ENCODE peak calls at places on chromosomes 4 and X, in four cellular contexts. C, B, Z and Y are unnamed samples.

GRCh38 chr4:110619001-110619350 is 3.9 kb downstream of the PITX2 start:
- DNase-seq in C (no peak), B (no peak), Z (no peak), Y (no peak)

GRCh38 chr4:169399976-169400767 is 129.4 kb upstream of the SH3RF1 start:
- DNase-seq in C (no peak), B (no peak), Z (no peak), Y (no peak)

GRCh38 chr4:47222276-47222675 is 190.9 kb downstream of the GABRB1 start:
- DNase-seq in C (peak; percentile 42), B (no peak), Z (peak; percentile 11), Y (no peak)

GRCh38 chr4:24121395-24122175 is 231.7 kb upstream of the PPARGC1A start:
- DNase-seq in C (peak; percentile 31), B (no peak), Z (no peak), Y (no peak)

GRCh38 chr4:17220816-17221215 is 291.1 kb downstream of the QDPR start:
- DNase-seq in C (no peak), B (no peak), Z (no peak), Y (no peak)

GRCh38 chr4:146401274-146401673 is 120.5 kb downstream of the SLC10A7 start:
- DNase-seq in C (no peak), B (no peak), Z (no peak), Y (peak; percentile 53)

GRCh38 chr4:138538743-138539142 is 296.6 kb upstream of the SLC7A11 start:
- DNase-seq in C (no peak), B (no peak), Z (no peak), Y (no peak)

GRCh38 chrX:124771292-124771691 is 424.9 kb downstream of the SH2D1A start:
- DNase-seq in C (no peak), B (no peak), Z (no peak), Y (no peak)

GRCh38 chr4:86977621-86978184 is 42.9 kb downstream of the AFF1 start:
- DNase-seq in C (peak; percentile 45), B (no peak), Z (peak; percentile 72), Y (peak; percentile 53)

GRCh38 chr4:127870688-127871087 is 10.0 kb upstream of the PLK4 start:
- DNase-seq in C (peak; percentile 85), B (no peak), Z (no peak), Y (no peak)

GRCh38 chrX:9656277-9656676 is 109.4 kb downstream of the GPR143 start:
- DNase-seq in C (peak; percentile 16), B (no peak), Z (no peak), Y (no peak)

GRCh38 chrX:56554870-56555269 is 8.6 kb upstream of the UBQLN2 start:
- DNase-seq in C (no peak), B (no peak), Z (peak; percentile 9), Y (no peak)
- H3K4me1 ChIP-seq in C (no peaks in the 10 kb centered on the region), B (no peaks in the 10 kb centered on the region), Z (no peaks in the 10 kb centered on the region), Y (no peaks in the 10 kb centered on the region)

GRCh38 chrX:153644356-153645125 is 2.5 kb upstream of the DUSP9 start:
- DNase-seq in C (no peak), B (peak; percentile 60), Z (no peak), Y (no peak)
- TF ChIP-seq EZH2 in C (no peak), B (no peak), Z (no peak), Y (no peak)

GRCh38 chr4:145297556-145297955 is 117.2 kb upstream of the OTUD4 start:
- DNase-seq in C (no peak), B (no peak), Z (no peak), Y (no peak)

GRCh38 chr4:145302725-145303124 is 122.3 kb upstream of the OTUD4 start:
- DNase-seq in C (no peak), B (no peak), Z (no peak), Y (no peak)

GRCh38 chr4:145299380-145300076 is 119.1 kb upstream of the OTUD4 start:
- DNase-seq in C (peak; percentile 11), B (no peak), Z (no peak), Y (peak; percentile 18)

GRCh38 chr4:145301386-145302080 is 121.1 kb upstream of the OTUD4 start:
- DNase-seq in C (no peak), B (no peak), Z (no peak), Y (no peak)

GRCh38 chr4:145298885-145299284 is 118.5 kb upstream of the OTUD4 start:
- DNase-seq in C (no peak), B (no peak), Z (no peak), Y (no peak)
- H3K4me3 ChIP-seq in C (no peak overlapping the region), B (no peak overlapping the region), Z (no peak overlapping the region), Y (no peak overlapping the region)

DNA sequence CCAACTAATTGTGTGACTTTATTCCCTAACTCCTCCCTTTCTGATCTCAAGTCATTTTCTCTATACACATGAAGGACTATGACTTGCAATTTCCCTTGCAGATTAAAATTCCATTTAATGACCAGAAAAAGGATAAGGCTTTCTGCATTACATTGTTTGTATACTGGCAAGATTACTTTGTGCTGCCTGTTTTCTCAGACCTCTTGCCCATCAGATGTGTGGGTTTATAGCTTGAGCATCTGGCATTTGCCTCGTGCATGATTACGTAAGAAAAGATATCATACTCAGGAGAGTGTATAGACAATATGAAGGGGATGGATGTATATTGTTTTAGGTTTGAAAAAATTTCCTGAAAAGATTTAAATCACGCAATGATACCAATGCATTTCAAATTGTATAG is 593.8 kb upstream of the SLIT2 start:
- DNase-seq in C (no peak), B (no peak), Z (no peak), Y (no peak)
- H3K4me1 ChIP-seq in C (no peaks in the 10 kb centered on the region), B (no peaks in the 10 kb centered on the region), Z (no peaks in the 10 kb centered on the region), Y (no peaks in the 10 kb centered on the region)

DNA sequence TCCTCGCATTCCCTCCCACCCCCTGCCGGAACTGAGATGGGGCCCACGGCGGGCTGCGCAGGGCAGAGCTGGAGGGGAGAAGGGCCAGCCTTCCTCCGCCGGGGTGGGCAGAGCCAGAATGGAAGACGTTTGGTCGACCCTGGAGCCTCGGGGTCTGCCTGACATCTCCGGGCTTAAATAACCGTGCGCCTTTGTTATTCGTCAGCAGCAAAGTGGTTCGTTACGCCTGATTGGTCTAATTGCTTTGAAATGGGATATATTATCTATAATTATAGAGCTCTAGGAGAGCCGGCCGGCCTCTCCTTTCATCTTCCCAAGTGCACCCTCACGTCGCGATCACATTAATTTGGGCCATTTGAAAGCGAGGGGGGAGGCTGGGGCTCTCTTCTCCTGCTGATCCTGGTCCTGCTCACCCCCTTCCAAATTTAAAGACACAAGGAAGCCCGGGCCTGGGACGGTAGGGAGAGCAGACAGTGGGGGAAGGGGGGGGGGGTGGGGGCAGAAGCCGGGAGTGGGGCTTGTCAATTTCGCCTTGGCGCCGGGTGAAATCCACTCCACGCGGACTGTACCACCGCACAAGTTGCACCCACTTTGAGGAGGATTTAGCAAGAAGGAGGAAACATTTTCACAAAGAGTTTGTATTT is 4.7 kb upstream of the MSX1 start:
- DNase-seq in C (no peak), B (peak; percentile 71), Z (no peak), Y (no peak)
- TF ChIP-seq EZH2 in C (no peak), B (peak; percentile 17), Z (no peak), Y (no peak)

GRCh38 chrX:24027086-24027485 is at the start of gene KLHL15:
- DNase-seq in C (no peak), B (no peak), Z (no peak), Y (no peak)
- H3K4me3 ChIP-seq in C (peak within 1 kb of the TSS; percentile 84), B (peak within 1 kb of the TSS; percentile 97), Z (peak within 1 kb of the TSS; percentile 35), Y (peak within 1 kb of the TSS; percentile 93)

DNA sequence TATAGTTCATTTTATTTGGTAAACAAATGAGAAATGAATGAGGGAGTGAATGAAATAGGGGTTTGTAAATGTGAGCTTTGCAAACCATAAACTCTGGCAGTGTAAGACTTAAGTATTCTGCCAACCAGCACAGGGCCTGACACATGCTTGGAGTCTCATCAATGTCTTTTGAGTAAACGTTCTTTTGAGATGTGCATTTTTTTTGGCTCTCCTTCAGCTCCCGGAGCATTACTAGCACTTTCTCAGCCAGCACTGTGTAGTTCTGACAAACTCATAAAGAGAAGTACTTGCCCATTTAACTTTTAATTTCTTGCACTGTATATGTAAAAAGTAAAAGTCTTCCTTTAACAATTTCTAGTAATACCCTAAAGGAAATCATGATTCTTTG is 245.3 kb downstream of the HS3ST1 start:
- DNase-seq in C (peak; percentile 3), B (no peak), Z (no peak), Y (no peak)
- H3K4me1 ChIP-seq in C (no peaks in the 10 kb centered on the region), B (no peaks in the 10 kb centered on the region), Z (no peaks in the 10 kb centered on the region), Y (no peaks in the 10 kb centered on the region)

GRCh38 chr4:77819836-77820679 is 890 bp upstream of the CNOT6L start:
- DNase-seq in C (peak; percentile 83), B (peak; percentile 95), Z (peak; percentile 97), Y (peak; percentile 84)

GRCh38 chr4:77818667-77819408 is at the start of gene CNOT6L:
- DNase-seq in C (peak; percentile 67), B (peak; percentile 81), Z (peak; percentile 92), Y (peak; percentile 37)

GRCh38 chr4:77820836-77821561 is 1.8 kb upstream of the CNOT6L start:
- DNase-seq in C (peak; percentile 37), B (no peak), Z (peak; percentile 11), Y (no peak)

GRCh38 chr4:77818077-77818666 is 996 bp downstream of the CNOT6L start:
- DNase-seq in C (peak; percentile 85), B (peak; percentile 81), Z (peak; percentile 85), Y (peak; percentile 75)

GRCh38 chr4:77819409-77819835 is 254 bp upstream of the CNOT6L start:
- DNase-seq in C (no peak), B (no peak), Z (peak; percentile 81), Y (peak; percentile 10)
- TF ChIP-seq EZH2 in C (no peak), B (no peak), Z (no peak), Y (no peak)